ENCODE peak calls at places on chromosomes 12 and 14, in eight cellular contexts. O is skeletal muscle cell; S is CD4-positive, CD25-positive, alpha-beta regulatory T cell; Y is activated T-helper 1 cell treated with anti-CD3 and anti-CD28 coated beads, Interleukin-2, amount 50 U/mL, for 16 hours; W is CD4-positive, alpha-beta memory T cell; I is foreskin fibroblast; L is EL; N is transverse colon. K is an unnamed sample.

GRCh38 chr14:36952702-36953101 is 219.7 kb downstream of the SLC25A21 start:
- DNase-seq in O (peak; percentile 46), S (no peak), Y (no peak), W (no peak), I (no peak), L (peak; percentile 84), N (no peak), K (no peak)

GRCh38 chr14:97100306-97100705 is 303.1 kb downstream of the VRK1 start:
- DNase-seq in O (no peak), S (no peak), Y (no peak), W (no peak), I (no peak), L (no peak), N (no peak), K (no peak)

GRCh38 chr14:92698393-92698792 is 50.0 kb downstream of the LGMN start:
- DNase-seq in O (no peak), S (no peak), Y (no peak), W (no peak), I (no peak), L (no peak), N (no peak), K (no peak)

GRCh38 chr12:116528067-116528466 is 31.1 kb upstream of the MAP1LC3B2 start:
- DNase-seq in O (no peak), S (no peak), Y (no peak), W (no peak), I (peak; percentile 65), L (peak; percentile 94), N (no peak), K (no peak)

GRCh38 chr12:45231515-45232145 is 15.7 kb downstream of the ANO6 start:
- DNase-seq in O (peak; percentile 51), S (no peak), Y (no peak), W (no peak), I (peak; percentile 54), L (peak; percentile 82), N (no peak), K (no peak)

GRCh38 chr12:62784576-62784975 is 150.4 kb downstream of the PPM1H start:
- DNase-seq in O (no peak), S (no peak), Y (no peak), W (no peak), I (no peak), L (no peak), N (no peak), K (no peak)

GRCh38 chr12:69062838-69063237 is 129.9 kb upstream of the CPM start:
- DNase-seq in O (no peak), S (no peak), Y (no peak), W (no peak), I (no peak), L (no peak), N (no peak), K (no peak)

GRCh38 chr12:49121047-49121696 is 10.0 kb downstream of the TUBA1B start:
- DNase-seq in O (peak; percentile 18), S (no peak), Y (no peak), W (no peak), I (peak; percentile 62), L (peak; percentile 71), N (peak; percentile 58), K (no peak)

GRCh38 chr14:37969511-37969979 is 238.2 kb upstream of the SSTR1 start:
- DNase-seq in O (no peak), S (no peak), Y (no peak), W (no peak), I (no peak), L (no peak), N (no peak), K (no peak)

GRCh38 chr14:49857427-49858003 is 4.9 kb upstream of the NEMF start:
- DNase-seq in O (no peak), S (no peak), Y (no peak), W (no peak), I (no peak), L (peak; percentile 24), N (no peak), K (no peak)

GRCh38 chr12:20701106-20701505 is 6.0 kb downstream of the SLCO1C1 start:
- DNase-seq in O (no peak), S (no peak), Y (no peak), W (no peak), I (no peak), L (no peak), N (no peak), K (no peak)

GRCh38 chr12:110010853-110011835 is 11.9 kb downstream of the ANKRD13A start:
- DNase-seq in O (no peak), S (no peak), Y (no peak), W (peak; percentile 32), I (no peak), L (no peak), N (peak; percentile 35), K (no peak)

GRCh38 chr14:97827746-97828145 is 1030.6 kb downstream of the VRK1 start:
- DNase-seq in O (no peak), S (no peak), Y (no peak), W (no peak), I (no peak), L (no peak), N (no peak), K (no peak)

GRCh38 chr12:15796493-15797141 is 7.4 kb upstream of the EPS8 start:
- DNase-seq in O (no peak), S (no peak), Y (no peak), W (no peak), I (peak; percentile 86), L (peak; percentile 80), N (no peak), K (no peak)

GRCh38 chr14:43116341-43116740 is 1390.7 kb downstream of the FSCB start:
- DNase-seq in O (no peak), S (no peak), Y (no peak), W (no peak), I (no peak), L (no peak), N (no peak), K (no peak)

GRCh38 chr14:104130974-104131651 is 7.3 kb upstream of the KIF26A start:
- DNase-seq in O (no peak), S (no peak), Y (no peak), W (no peak), I (no peak), L (peak; percentile 16), N (peak; percentile 66), K (no peak)

GRCh38 chr12:64039285-64039871 is 182.7 kb downstream of the KICS2 start:
- DNase-seq in O (no peak), S (no peak), Y (no peak), W (no peak), I (peak; percentile 26), L (no peak), N (peak; percentile 61), K (no peak)

GRCh38 chr12:47378907-47379306 is 299.1 kb upstream of the AMIGO2 start:
- DNase-seq in O (no peak), S (no peak), Y (no peak), W (no peak), I (no peak), L (peak; percentile 8), N (no peak), K (no peak)

GRCh38 chr12:54579696-54580333 is 8.6 kb downstream of the PPP1R1A start:
- DNase-seq in O (no peak), S (peak; percentile 60), Y (peak; percentile 67), W (peak; percentile 67), I (peak; percentile 64), L (peak; percentile 70), N (peak; percentile 88), K (peak; percentile 81)

GRCh38 chr14:103372552-103373304 is 12.5 kb upstream of the MARK3 start:
- DNase-seq in O (peak; percentile 78), S (no peak), Y (no peak), W (no peak), I (peak; percentile 98), L (peak; percentile 96), N (no peak), K (no peak)

GRCh38 chr12:29616664-29617409 is 119.4 kb upstream of the OVCH1 start:
- DNase-seq in O (peak; percentile 96), S (no peak), Y (no peak), W (no peak), I (peak; percentile 88), L (peak; percentile 36), N (no peak), K (no peak)

GRCh38 chr14:93936245-93936644 is 9.1 kb downstream of the FAM181A start:
- DNase-seq in O (no peak), S (no peak), Y (no peak), W (no peak), I (no peak), L (no peak), N (no peak), K (no peak)

GRCh38 chr12:130948751-130949150 is 5.0 kb upstream of the ADGRD1 start:
- DNase-seq in O (no peak), S (no peak), Y (no peak), W (no peak), I (no peak), L (no peak), N (no peak), K (no peak)

GRCh38 chr12:5518584-5519365 is 86.9 kb downstream of the NTF3 start:
- DNase-seq in O (no peak), S (no peak), Y (no peak), W (no peak), I (no peak), L (no peak), N (no peak), K (no peak)

GRCh38 chr12:97308576-97309198 is 153.9 kb upstream of the RMST start:
- DNase-seq in O (peak; percentile 14), S (no peak), Y (no peak), W (peak; percentile 42), I (peak; percentile 10), L (peak; percentile 44), N (no peak), K (no peak)

GRCh38 chr14:20487402-20487742 is 18.0 kb upstream of the RNASE10 start:
- DNase-seq in O (no peak), S (no peak), Y (no peak), W (no peak), I (no peak), L (no peak), N (no peak), K (no peak)

GRCh38 chr14:22928237-22929103 is 706 bp downstream of the PRMT5 start:
- DNase-seq in O (no peak), S (no peak), Y (no peak), W (no peak), I (no peak), L (no peak), N (no peak), K (no peak)

GRCh38 chr12:48160807-48161206 is 3.5 kb upstream of the ASB8 start:
- DNase-seq in O (no peak), S (no peak), Y (no peak), W (no peak), I (no peak), L (no peak), N (no peak), K (no peak)

GRCh38 chr14:26722258-26722657 is 124.4 kb upstream of the NOVA1 start:
- DNase-seq in O (no peak), S (no peak), Y (no peak), W (no peak), I (no peak), L (no peak), N (no peak), K (no peak)

GRCh38 chr12:56119361-56119796 is 1.3 kb downstream of the ZC3H10 start:
- DNase-seq in O (peak; percentile 84), S (peak; percentile 47), Y (peak; percentile 30), W (peak; percentile 63), I (peak; percentile 90), L (peak; percentile 93), N (peak; percentile 78), K (peak; percentile 37)

GRCh38 chr14:62743569-62743968 is 301.7 kb downstream of the KCNH5 start:
- DNase-seq in O (no peak), S (no peak), Y (no peak), W (no peak), I (no peak), L (no peak), N (no peak), K (no peak)

GRCh38 chr12:107448198-107448597 is 237.4 kb upstream of the PWP1 start:
- DNase-seq in O (no peak), S (no peak), Y (no peak), W (no peak), I (no peak), L (peak; percentile 10), N (peak; percentile 20), K (no peak)

GRCh38 chr12:113089839-113090238 is 33.3 kb downstream of the DTX1 start:
- DNase-seq in O (no peak), S (no peak), Y (no peak), W (no peak), I (no peak), L (no peak), N (no peak), K (no peak)